ENCODE peak calls at places on chromosome 3, in five cellular contexts. One of them, this sample, is unnamed.

GRCh38 chr3:159897331-159898075 is 91.1 kb upstream of the IL12A start:
- DNase-seq in brain microvascular endothelial cell: peak
- DNase-seq in neural progenitor cell: no peak
- DNase-seq in A549: no peak
- DNase-seq in astrocyte of the spinal cord: peak
- DNase-seq in this sample: no peak

GRCh38 chr3:115713247-115713646 is 89.9 kb downstream of the GAP43 start:
- DNase-seq in brain microvascular endothelial cell: no peak
- DNase-seq in neural progenitor cell: no peak
- DNase-seq in A549: no peak
- DNase-seq in astrocyte of the spinal cord: peak
- DNase-seq in this sample: no peak

GRCh38 chr3:49378249-49378899 is 20.2 kb upstream of the GPX1 start:
- DNase-seq in brain microvascular endothelial cell: peak
- DNase-seq in neural progenitor cell: no peak
- DNase-seq in A549: no peak
- DNase-seq in astrocyte of the spinal cord: peak
- DNase-seq in this sample: no peak

GRCh38 chr3:70779296-70779695 is 466.9 kb upstream of the MDFIC2 start:
- DNase-seq in brain microvascular endothelial cell: no peak
- DNase-seq in neural progenitor cell: no peak
- DNase-seq in A549: no peak
- DNase-seq in astrocyte of the spinal cord: no peak
- DNase-seq in this sample: no peak

GRCh38 chr3:63251499-63251898 is 26.6 kb upstream of the SYNPR start:
- DNase-seq in brain microvascular endothelial cell: no peak
- DNase-seq in neural progenitor cell: no peak
- DNase-seq in A549: no peak
- DNase-seq in astrocyte of the spinal cord: no peak
- DNase-seq in this sample: no peak

GRCh38 chr3:170802164-170803151 is 67.5 kb downstream of the RPL22L1 start:
- DNase-seq in brain microvascular endothelial cell: peak
- DNase-seq in neural progenitor cell: no peak
- DNase-seq in A549: no peak
- DNase-seq in astrocyte of the spinal cord: peak
- DNase-seq in this sample: no peak

GRCh38 chr3:162170581-162170980 is 674.0 kb downstream of the OTOL1 start:
- DNase-seq in brain microvascular endothelial cell: no peak
- DNase-seq in neural progenitor cell: no peak
- DNase-seq in A549: no peak
- DNase-seq in astrocyte of the spinal cord: peak
- DNase-seq in this sample: no peak

GRCh38 chr3:15649831-15650230 is 48.3 kb downstream of the BTD start:
- DNase-seq in brain microvascular endothelial cell: no peak
- DNase-seq in neural progenitor cell: no peak
- DNase-seq in A549: no peak
- DNase-seq in astrocyte of the spinal cord: no peak
- DNase-seq in this sample: no peak

GRCh38 chr3:184868477-184868876 is 56.5 kb downstream of the VPS8 start:
- DNase-seq in brain microvascular endothelial cell: no peak
- DNase-seq in neural progenitor cell: no peak
- DNase-seq in A549: no peak
- DNase-seq in astrocyte of the spinal cord: no peak
- DNase-seq in this sample: no peak

GRCh38 chr3:131193671-131194291 is 167.1 kb downstream of the NEK11 start:
- DNase-seq in brain microvascular endothelial cell: no peak
- DNase-seq in neural progenitor cell: no peak
- DNase-seq in A549: peak
- DNase-seq in astrocyte of the spinal cord: no peak
- DNase-seq in this sample: no peak

GRCh38 chr3:146414010-146414409 is 55.4 kb downstream of the PLSCR2 start:
- DNase-seq in brain microvascular endothelial cell: no peak
- DNase-seq in neural progenitor cell: no peak
- DNase-seq in A549: no peak
- DNase-seq in astrocyte of the spinal cord: no peak
- DNase-seq in this sample: no peak

GRCh38 chr3:100400424-100400781 is 486 bp downstream of the TOMM70 start:
- DNase-seq in brain microvascular endothelial cell: no peak
- DNase-seq in neural progenitor cell: no peak
- DNase-seq in A549: peak
- DNase-seq in astrocyte of the spinal cord: peak
- DNase-seq in this sample: no peak

GRCh38 chr3:32500880-32501784 is 1.5 kb downstream of the CMTM6 start:
- DNase-seq in brain microvascular endothelial cell: no peak
- DNase-seq in neural progenitor cell: no peak
- DNase-seq in A549: no peak
- DNase-seq in astrocyte of the spinal cord: no peak
- DNase-seq in this sample: peak

GRCh38 chr3:69791111-69791510 is 51.8 kb downstream of the MITF start:
- DNase-seq in brain microvascular endothelial cell: peak
- DNase-seq in neural progenitor cell: no peak
- DNase-seq in A549: peak
- DNase-seq in astrocyte of the spinal cord: peak
- DNase-seq in this sample: no peak

GRCh38 chr3:2036096-2036495 is 62.6 kb upstream of the CNTN4 start:
- DNase-seq in brain microvascular endothelial cell: no peak
- DNase-seq in neural progenitor cell: no peak
- DNase-seq in A549: no peak
- DNase-seq in astrocyte of the spinal cord: no peak
- DNase-seq in this sample: no peak

GRCh38 chr3:10738688-10739372 is 77.2 kb upstream of the SLC6A11 start:
- DNase-seq in brain microvascular endothelial cell: peak
- DNase-seq in neural progenitor cell: peak
- DNase-seq in A549: peak
- DNase-seq in astrocyte of the spinal cord: peak
- DNase-seq in this sample: peak

GRCh38 chr3:176663819-176664218 is 533.5 kb downstream of the TBL1XR1 start:
- DNase-seq in brain microvascular endothelial cell: peak
- DNase-seq in neural progenitor cell: peak
- DNase-seq in A549: peak
- DNase-seq in astrocyte of the spinal cord: peak
- DNase-seq in this sample: no peak

GRCh38 chr3:133213942-133214341 is 175.8 kb downstream of the TMEM108 start:
- DNase-seq in brain microvascular endothelial cell: no peak
- DNase-seq in neural progenitor cell: no peak
- DNase-seq in A549: no peak
- DNase-seq in astrocyte of the spinal cord: no peak
- DNase-seq in this sample: no peak

GRCh38 chr3:48305396-48305795 is 28.1 kb downstream of the SPINK8 start:
- DNase-seq in brain microvascular endothelial cell: no peak
- DNase-seq in neural progenitor cell: no peak
- DNase-seq in A549: no peak
- DNase-seq in astrocyte of the spinal cord: no peak
- DNase-seq in this sample: no peak

GRCh38 chr3:29384640-29385039 is 103.8 kb downstream of the RBMS3 start:
- DNase-seq in brain microvascular endothelial cell: peak
- DNase-seq in neural progenitor cell: peak
- DNase-seq in A549: no peak
- DNase-seq in astrocyte of the spinal cord: peak
- DNase-seq in this sample: no peak

GRCh38 chr3:86782271-86782670 is 208.7 kb downstream of the VGLL3 start:
- DNase-seq in brain microvascular endothelial cell: no peak
- DNase-seq in neural progenitor cell: no peak
- DNase-seq in A549: no peak
- DNase-seq in astrocyte of the spinal cord: peak
- DNase-seq in this sample: no peak

GRCh38 chr3:127762077-127762786 is 60.1 kb downstream of the MGLL start:
- DNase-seq in brain microvascular endothelial cell: no peak
- DNase-seq in neural progenitor cell: no peak
- DNase-seq in A549: no peak
- DNase-seq in astrocyte of the spinal cord: no peak
- DNase-seq in this sample: no peak

GRCh38 chr3:45682311-45682710 is 6.9 kb upstream of the SACM1L start:
- DNase-seq in brain microvascular endothelial cell: no peak
- DNase-seq in neural progenitor cell: no peak
- DNase-seq in A549: no peak
- DNase-seq in astrocyte of the spinal cord: no peak
- DNase-seq in this sample: no peak
- H3K4me3 ChIP-seq in brain microvascular endothelial cell: no peak
- H3K4me3 ChIP-seq in neural progenitor cell: no peak
- H3K4me3 ChIP-seq in A549: no peak
- H3K4me3 ChIP-seq in astrocyte of the spinal cord: no peak
- H3K4me3 ChIP-seq in this sample: no peak

GRCh38 chr3:27888562-27888961 is 166.4 kb upstream of the EOMES start:
- DNase-seq in brain microvascular endothelial cell: no peak
- DNase-seq in neural progenitor cell: peak
- DNase-seq in A549: peak
- DNase-seq in astrocyte of the spinal cord: no peak
- DNase-seq in this sample: no peak

GRCh38 chr3:27885641-27886040 is 163.5 kb upstream of the EOMES start:
- DNase-seq in brain microvascular endothelial cell: no peak
- DNase-seq in neural progenitor cell: peak
- DNase-seq in A549: no peak
- DNase-seq in astrocyte of the spinal cord: no peak
- DNase-seq in this sample: no peak

GRCh38 chr3:27889745-27890144 is 167.6 kb upstream of the EOMES start:
- DNase-seq in brain microvascular endothelial cell: no peak
- DNase-seq in neural progenitor cell: no peak
- DNase-seq in A549: no peak
- DNase-seq in astrocyte of the spinal cord: no peak
- DNase-seq in this sample: no peak
- H3K4me3 ChIP-seq in brain microvascular endothelial cell: no peak
- H3K4me3 ChIP-seq in neural progenitor cell: no peak
- H3K4me3 ChIP-seq in A549: no peak
- H3K4me3 ChIP-seq in astrocyte of the spinal cord: no peak
- H3K4me3 ChIP-seq in this sample: no peak

DNA sequence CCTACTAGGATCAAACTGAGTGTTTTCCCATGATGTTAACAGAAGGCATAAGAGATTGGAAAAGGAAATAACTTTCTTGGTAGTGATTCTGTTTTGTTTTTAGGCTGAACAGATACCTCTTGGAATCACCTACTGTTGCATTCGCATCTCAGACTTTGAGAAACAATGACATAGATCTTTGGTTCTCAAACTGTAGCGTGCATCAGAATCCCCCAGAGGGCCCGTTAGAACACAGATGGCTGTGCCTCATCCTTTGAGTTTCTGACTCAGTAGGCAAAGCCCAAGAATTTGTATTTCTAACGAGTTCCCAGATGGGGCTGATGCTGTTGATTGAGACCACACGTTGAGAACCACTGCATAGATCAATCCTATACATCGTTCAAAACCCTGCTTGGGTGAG is 42.5 kb upstream of the SRGAP3 start:
- DNase-seq in brain microvascular endothelial cell: no peak
- DNase-seq in neural progenitor cell: peak
- DNase-seq in A549: no peak
- DNase-seq in astrocyte of the spinal cord: no peak
- DNase-seq in this sample: no peak
- H3K4me3 ChIP-seq in brain microvascular endothelial cell: no peak
- H3K4me3 ChIP-seq in neural progenitor cell: no peak
- H3K4me3 ChIP-seq in A549: no peak
- H3K4me3 ChIP-seq in astrocyte of the spinal cord: no peak
- H3K4me3 ChIP-seq in this sample: no peak

GRCh38 chr3:129068291-129068886 is 7.8 kb downstream of the GP9 start:
- DNase-seq in brain microvascular endothelial cell: no peak
- DNase-seq in neural progenitor cell: no peak
- DNase-seq in A549: no peak
- DNase-seq in astrocyte of the spinal cord: no peak
- DNase-seq in this sample: no peak
- H3K4me3 ChIP-seq in brain microvascular endothelial cell: peak
- H3K4me3 ChIP-seq in neural progenitor cell: no peak
- H3K4me3 ChIP-seq in A549: no peak
- H3K4me3 ChIP-seq in astrocyte of the spinal cord: peak
- H3K4me3 ChIP-seq in this sample: peak

GRCh38 chr3:30658328-30659052 is 52.1 kb downstream of the TGFBR2 start:
- DNase-seq in brain microvascular endothelial cell: peak
- DNase-seq in neural progenitor cell: no peak
- DNase-seq in A549: peak
- DNase-seq in astrocyte of the spinal cord: peak
- DNase-seq in this sample: no peak

GRCh38 chr3:30661107-30661873 is 54.9 kb downstream of the TGFBR2 start:
- DNase-seq in brain microvascular endothelial cell: no peak
- DNase-seq in neural progenitor cell: no peak
- DNase-seq in A549: no peak
- DNase-seq in astrocyte of the spinal cord: no peak
- DNase-seq in this sample: no peak

GRCh38 chr3:30660656-30661055 is 54.3 kb downstream of the TGFBR2 start:
- DNase-seq in brain microvascular endothelial cell: no peak
- DNase-seq in neural progenitor cell: no peak
- DNase-seq in A549: no peak
- DNase-seq in astrocyte of the spinal cord: no peak
- DNase-seq in this sample: no peak

GRCh38 chr3:30659270-30660127 is 53.1 kb downstream of the TGFBR2 start:
- DNase-seq in brain microvascular endothelial cell: peak
- DNase-seq in neural progenitor cell: no peak
- DNase-seq in A549: peak
- DNase-seq in astrocyte of the spinal cord: peak
- DNase-seq in this sample: no peak

DNA sequence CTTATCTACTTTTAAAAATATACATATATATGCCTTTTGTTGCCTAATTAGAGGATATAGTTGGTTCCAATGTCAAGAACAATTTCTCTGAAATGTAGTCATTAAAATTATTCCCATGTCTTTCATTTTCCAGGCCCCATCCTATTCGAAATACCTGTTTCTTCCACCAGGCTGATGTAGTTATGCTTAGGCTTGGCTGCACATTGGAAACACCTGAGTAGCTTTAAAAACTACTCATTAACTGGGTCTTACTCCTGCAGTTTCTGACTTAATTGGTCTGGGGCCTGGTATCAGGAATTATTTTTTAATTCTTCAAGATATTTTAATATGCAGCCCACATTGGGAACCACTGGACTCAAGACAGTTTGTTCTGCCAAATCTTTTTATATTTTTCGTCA is 53.7 kb downstream of the TGFBR2 start:
- DNase-seq in brain microvascular endothelial cell: no peak
- DNase-seq in neural progenitor cell: no peak
- DNase-seq in A549: no peak
- DNase-seq in astrocyte of the spinal cord: no peak
- DNase-seq in this sample: no peak
- H3K4me3 ChIP-seq in brain microvascular endothelial cell: no peak
- H3K4me3 ChIP-seq in neural progenitor cell: no peak
- H3K4me3 ChIP-seq in A549: no peak
- H3K4me3 ChIP-seq in astrocyte of the spinal cord: no peak
- H3K4me3 ChIP-seq in this sample: no peak

This sample was measured in H7.